ENCODE peak calls at places on chromosomes 13 and 19, in seven cellular contexts. One of them, this sample, is unnamed.

GRCh38 chr19:51327066-51327985 is 14.6 kb downstream of the VSIG10L start:
- DNase-seq in HCEC 1CT: no peak
- DNase-seq in dorsolateral prefrontal cortex: no peak
- DNase-seq in cardiac muscle cell: peak
- DNase-seq in mucosa of descending colon: peak
- DNase-seq in GM12865: peak
- DNase-seq in RKO: no peak
- DNase-seq in this sample: peak

GRCh38 chr19:47228937-47229673 is 1.9 kb downstream of the BBC3 start:
- DNase-seq in HCEC 1CT: no peak
- DNase-seq in dorsolateral prefrontal cortex: no peak
- DNase-seq in cardiac muscle cell: no peak
- DNase-seq in mucosa of descending colon: peak
- DNase-seq in GM12865: no peak
- DNase-seq in RKO: peak
- DNase-seq in this sample: peak

GRCh38 chr19:22617614-22618325 is 16.4 kb upstream of the ZNF492 start:
- DNase-seq in HCEC 1CT: no peak
- DNase-seq in dorsolateral prefrontal cortex: no peak
- DNase-seq in cardiac muscle cell: no peak
- DNase-seq in mucosa of descending colon: no peak
- DNase-seq in GM12865: no peak
- DNase-seq in RKO: no peak
- DNase-seq in this sample: no peak

GRCh38 chr19:16447015-16447384 is 24.8 kb downstream of the EPS15L1 start:
- DNase-seq in HCEC 1CT: peak
- DNase-seq in dorsolateral prefrontal cortex: no peak
- DNase-seq in cardiac muscle cell: peak
- DNase-seq in mucosa of descending colon: no peak
- DNase-seq in GM12865: peak
- DNase-seq in RKO: no peak
- DNase-seq in this sample: no peak

GRCh38 chr19:45345506-45345860 is 4.9 kb downstream of the KLC3 start:
- DNase-seq in HCEC 1CT: no peak
- DNase-seq in dorsolateral prefrontal cortex: no peak
- DNase-seq in cardiac muscle cell: no peak
- DNase-seq in mucosa of descending colon: no peak
- DNase-seq in GM12865: no peak
- DNase-seq in RKO: no peak
- DNase-seq in this sample: no peak

GRCh38 chr13:113216165-113217056 is 7.0 kb downstream of the CUL4A start:
- DNase-seq in HCEC 1CT: peak
- DNase-seq in dorsolateral prefrontal cortex: no peak
- DNase-seq in cardiac muscle cell: peak
- DNase-seq in mucosa of descending colon: no peak
- DNase-seq in GM12865: no peak
- DNase-seq in RKO: peak
- DNase-seq in this sample: peak

GRCh38 chr19:40005670-40006272 is 8.9 kb downstream of the ZNF546 start:
- DNase-seq in HCEC 1CT: no peak
- DNase-seq in dorsolateral prefrontal cortex: no peak
- DNase-seq in cardiac muscle cell: no peak
- DNase-seq in mucosa of descending colon: no peak
- DNase-seq in GM12865: no peak
- DNase-seq in RKO: no peak
- DNase-seq in this sample: no peak

GRCh38 chr19:4638330-4638729 is 986 bp upstream of the TNFAIP8L1 start:
- DNase-seq in HCEC 1CT: no peak
- DNase-seq in dorsolateral prefrontal cortex: no peak
- DNase-seq in cardiac muscle cell: no peak
- DNase-seq in mucosa of descending colon: peak
- DNase-seq in GM12865: peak
- DNase-seq in RKO: no peak
- DNase-seq in this sample: no peak

GRCh38 chr13:110047511-110047910 is 259.4 kb downstream of the COL4A1 start:
- DNase-seq in HCEC 1CT: peak
- DNase-seq in dorsolateral prefrontal cortex: no peak
- DNase-seq in cardiac muscle cell: peak
- DNase-seq in mucosa of descending colon: no peak
- DNase-seq in GM12865: no peak
- DNase-seq in RKO: no peak
- DNase-seq in this sample: peak

GRCh38 chr19:54009440-54009839 is 18.0 kb downstream of the CACNG6 start:
- DNase-seq in HCEC 1CT: no peak
- DNase-seq in dorsolateral prefrontal cortex: no peak
- DNase-seq in cardiac muscle cell: no peak
- DNase-seq in mucosa of descending colon: no peak
- DNase-seq in GM12865: no peak
- DNase-seq in RKO: no peak
- DNase-seq in this sample: no peak

GRCh38 chr19:12649941-12650340 is 16.6 kb downstream of the MAN2B1 start:
- DNase-seq in HCEC 1CT: no peak
- DNase-seq in dorsolateral prefrontal cortex: no peak
- DNase-seq in cardiac muscle cell: no peak
- DNase-seq in mucosa of descending colon: no peak
- DNase-seq in GM12865: no peak
- DNase-seq in RKO: no peak
- DNase-seq in this sample: no peak

GRCh38 chr13:25738342-25738771 is 313.5 kb downstream of the SHISA2 start:
- DNase-seq in HCEC 1CT: no peak
- DNase-seq in dorsolateral prefrontal cortex: no peak
- DNase-seq in cardiac muscle cell: peak
- DNase-seq in mucosa of descending colon: no peak
- DNase-seq in GM12865: no peak
- DNase-seq in RKO: no peak
- DNase-seq in this sample: no peak

GRCh38 chr19:30326076-30326710 is 46.0 kb upstream of the ZNF536 start:
- DNase-seq in HCEC 1CT: no peak
- DNase-seq in dorsolateral prefrontal cortex: no peak
- DNase-seq in cardiac muscle cell: no peak
- DNase-seq in mucosa of descending colon: no peak
- DNase-seq in GM12865: no peak
- DNase-seq in RKO: no peak
- DNase-seq in this sample: no peak

GRCh38 chr13:106536244-106537034 is 977 bp upstream of the EFNB2 start:
- DNase-seq in HCEC 1CT: peak
- DNase-seq in dorsolateral prefrontal cortex: peak
- DNase-seq in cardiac muscle cell: peak
- DNase-seq in mucosa of descending colon: peak
- DNase-seq in GM12865: peak
- DNase-seq in RKO: peak
- DNase-seq in this sample: peak

GRCh38 chr13:80249906-80250513 is 90.9 kb downstream of the SPRY2 start:
- DNase-seq in HCEC 1CT: peak
- DNase-seq in dorsolateral prefrontal cortex: no peak
- DNase-seq in cardiac muscle cell: no peak
- DNase-seq in mucosa of descending colon: no peak
- DNase-seq in GM12865: no peak
- DNase-seq in RKO: no peak
- DNase-seq in this sample: no peak

GRCh38 chr19:1473424-1473851 is 5.6 kb downstream of the C19orf25 start:
- DNase-seq in HCEC 1CT: no peak
- DNase-seq in dorsolateral prefrontal cortex: no peak
- DNase-seq in cardiac muscle cell: no peak
- DNase-seq in mucosa of descending colon: no peak
- DNase-seq in GM12865: no peak
- DNase-seq in RKO: no peak
- DNase-seq in this sample: peak

GRCh38 chr13:113951246-113951999 is 22.5 kb downstream of the C13orf46 start:
- DNase-seq in HCEC 1CT: no peak
- DNase-seq in dorsolateral prefrontal cortex: peak
- DNase-seq in cardiac muscle cell: peak
- DNase-seq in mucosa of descending colon: peak
- DNase-seq in GM12865: peak
- DNase-seq in RKO: peak
- DNase-seq in this sample: peak

GRCh38 chr13:44732503-44733098 is 156.5 kb upstream of the TSC22D1 start:
- DNase-seq in HCEC 1CT: no peak
- DNase-seq in dorsolateral prefrontal cortex: no peak
- DNase-seq in cardiac muscle cell: peak
- DNase-seq in mucosa of descending colon: no peak
- DNase-seq in GM12865: no peak
- DNase-seq in RKO: no peak
- DNase-seq in this sample: no peak

GRCh38 chr19:55487884-55488687 is at the start of gene SSC5D:
- DNase-seq in HCEC 1CT: peak
- DNase-seq in dorsolateral prefrontal cortex: no peak
- DNase-seq in cardiac muscle cell: no peak
- DNase-seq in mucosa of descending colon: peak
- DNase-seq in GM12865: no peak
- DNase-seq in RKO: no peak
- DNase-seq in this sample: no peak

GRCh38 chr13:36891752-36892151 is 28.3 kb downstream of the SMAD9 start:
- DNase-seq in HCEC 1CT: no peak
- DNase-seq in dorsolateral prefrontal cortex: no peak
- DNase-seq in cardiac muscle cell: no peak
- DNase-seq in mucosa of descending colon: no peak
- DNase-seq in GM12865: no peak
- DNase-seq in RKO: no peak
- DNase-seq in this sample: no peak

GRCh38 chr19:36136975-36137686 is 2.7 kb upstream of the CAPNS1 start:
- DNase-seq in HCEC 1CT: peak
- DNase-seq in dorsolateral prefrontal cortex: no peak
- DNase-seq in cardiac muscle cell: no peak
- DNase-seq in mucosa of descending colon: peak
- DNase-seq in GM12865: no peak
- DNase-seq in RKO: peak
- DNase-seq in this sample: no peak

GRCh38 chr19:38134538-38135149 is 89.4 kb downstream of the DPF1 start:
- DNase-seq in HCEC 1CT: peak
- DNase-seq in dorsolateral prefrontal cortex: no peak
- DNase-seq in cardiac muscle cell: peak
- DNase-seq in mucosa of descending colon: no peak
- DNase-seq in GM12865: peak
- DNase-seq in RKO: peak
- DNase-seq in this sample: peak

GRCh38 chr13:101127741-101128353 is 288.5 kb downstream of the NALCN start:
- DNase-seq in HCEC 1CT: peak
- DNase-seq in dorsolateral prefrontal cortex: no peak
- DNase-seq in cardiac muscle cell: peak
- DNase-seq in mucosa of descending colon: no peak
- DNase-seq in GM12865: peak
- DNase-seq in RKO: peak
- DNase-seq in this sample: peak

GRCh38 chr13:43434185-43434584 is 352.6 kb downstream of the ENOX1 start:
- DNase-seq in HCEC 1CT: no peak
- DNase-seq in dorsolateral prefrontal cortex: no peak
- DNase-seq in cardiac muscle cell: no peak
- DNase-seq in mucosa of descending colon: no peak
- DNase-seq in GM12865: no peak
- DNase-seq in RKO: no peak
- DNase-seq in this sample: no peak